ENCODE peak calls at places on chromosomes 13 and 19, in eight cellular contexts. Q is brain microvascular endothelial cell; P is stimulated activated CD8-positive, alpha-beta memory T cell treated with anti-CD3 and anti-CD28 coated beads, Interleukin-7, amount 100 ng/mL, for 24 hours; G is RCC 7860; F is memory B cell; I is astrocyte of the hippocampus; Z is AG20443; M is stimulated activated CD4-positive, alpha-beta T cell treated with anti-CD3 and anti-CD28 coated beads, Interleukin-4, amount 100 ng/mL, for 1 hour. D is an unnamed sample.

GRCh38 chr13:50225188-50226155 is 210.2 kb downstream of the KCNRG start:
- DNase-seq in P (no peak), I (no peak), M (no peak), F (no peak), Z (no peak), Q (no peak), G (no peak), D (no peak)

GRCh38 chr13:51623473-51623872 is 39.2 kb downstream of the WDFY2 start:
- DNase-seq in Q (no peak), M (no peak), P (no peak), F (no peak), Z (no peak), G (no peak), I (no peak), D (no peak)

GRCh38 chr13:106103779-106104178 is 431.7 kb downstream of the EFNB2 start:
- DNase-seq in I (peak; percentile 87), Z (peak; percentile 24), Q (peak; percentile 88), M (no peak), F (no peak), P (no peak), G (peak; percentile 20), D (no peak)

GRCh38 chr19:43524922-43525835 is 1.8 kb downstream of the ETHE1 start:
- DNase-seq in I (peak; percentile 54), Q (no peak), G (no peak), F (no peak), P (no peak), M (peak; percentile 40), Z (peak; percentile 63), D (peak; percentile 67)

GRCh38 chr13:71789952-71790351 is 77.1 kb downstream of the DACH1 start:
- DNase-seq in I (peak; percentile 20), F (no peak), P (no peak), Z (no peak), M (no peak), G (no peak), Q (peak; percentile 22), D (no peak)

GRCh38 chr19:58336216-58336615 is 9.4 kb downstream of the ZSCAN22 start:
- DNase-seq in I (no peak), P (no peak), M (no peak), Z (no peak), F (no peak), G (no peak), Q (no peak), D (no peak)

GRCh38 chr13:111623170-111623569 is 302.7 kb downstream of the TEX29 start:
- DNase-seq in F (no peak), Q (no peak), P (no peak), G (no peak), M (no peak), Z (no peak), I (no peak), D (no peak)

GRCh38 chr19:3645067-3645396 is 18.4 kb upstream of the CACTIN start:
- DNase-seq in F (no peak), Q (no peak), I (no peak), P (no peak), G (no peak), M (no peak), Z (no peak), D (no peak)

GRCh38 chr13:29550589-29550988 is 44.9 kb downstream of the SLC7A1 start:
- DNase-seq in F (no peak), Q (peak; percentile 49), G (no peak), P (no peak), M (no peak), Z (no peak), I (no peak), D (no peak)